ENCODE peak calls at places on chromosomes 11 and 22, in ten cellular contexts. One of them, this sample, is unnamed.

GRCh38 chr22:38451404-38451803 is 3.6 kb downstream of the KCNJ4 start:
- DNase-seq in heart left ventricle: no peak
- DNase-seq in ovary: no peak
- DNase-seq in gastrocnemius medialis: no peak
- DNase-seq in tibial nerve: no peak
- DNase-seq in transverse colon: no peak
- DNase-seq in Peyer's patch: no peak
- DNase-seq in thyroid gland: no peak
- DNase-seq in prostate gland: no peak
- DNase-seq in uterus: no peak
- DNase-seq in this sample: no peak

GRCh38 chr22:31425331-31426050 is 26.1 kb downstream of the DRG1 start:
- DNase-seq in gastrocnemius medialis: no peak
- DNase-seq in ovary: no peak
- DNase-seq in transverse colon: no peak
- DNase-seq in tibial nerve: no peak
- DNase-seq in heart left ventricle: no peak
- DNase-seq in uterus: no peak
- DNase-seq in Peyer's patch: no peak
- DNase-seq in thyroid gland: no peak
- DNase-seq in prostate gland: no peak
- DNase-seq in this sample: no peak

GRCh38 chr11:17743808-17744119 is 9.2 kb downstream of the KCNC1 start:
- DNase-seq in gastrocnemius medialis: peak; percentile 8
- DNase-seq in thyroid gland: no peak
- DNase-seq in ovary: no peak
- DNase-seq in prostate gland: no peak
- DNase-seq in heart left ventricle: peak; percentile 25
- DNase-seq in uterus: no peak
- DNase-seq in transverse colon: no peak
- DNase-seq in Peyer's patch: no peak
- DNase-seq in tibial nerve: no peak
- DNase-seq in this sample: no peak

GRCh38 chr11:11036185-11037161 is 178.6 kb upstream of the ZBED5 start:
- DNase-seq in prostate gland: peak; percentile 77
- DNase-seq in transverse colon: no peak
- DNase-seq in Peyer's patch: no peak
- DNase-seq in uterus: no peak
- DNase-seq in gastrocnemius medialis: peak; percentile 39
- DNase-seq in heart left ventricle: no peak
- DNase-seq in tibial nerve: peak; percentile 35
- DNase-seq in thyroid gland: peak; percentile 60
- DNase-seq in ovary: no peak
- DNase-seq in this sample: peak; percentile 31

GRCh38 chr11:27912916-27913315 is 195.0 kb downstream of the KIF18A start:
- DNase-seq in prostate gland: no peak
- DNase-seq in gastrocnemius medialis: no peak
- DNase-seq in thyroid gland: no peak
- DNase-seq in heart left ventricle: no peak
- DNase-seq in Peyer's patch: no peak
- DNase-seq in ovary: no peak
- DNase-seq in transverse colon: no peak
- DNase-seq in tibial nerve: no peak
- DNase-seq in uterus: no peak
- DNase-seq in this sample: no peak

GRCh38 chr11:1254733-1255132 is 31.9 kb downstream of the MUC5B start:
- DNase-seq in ovary: no peak
- DNase-seq in prostate gland: no peak
- DNase-seq in tibial nerve: no peak
- DNase-seq in gastrocnemius medialis: no peak
- DNase-seq in Peyer's patch: no peak
- DNase-seq in heart left ventricle: peak; percentile 57
- DNase-seq in uterus: no peak
- DNase-seq in thyroid gland: no peak
- DNase-seq in transverse colon: no peak
- DNase-seq in this sample: no peak

GRCh38 chr11:46942172-46942571 is 5.6 kb downstream of the CSTPP1 start:
- DNase-seq in heart left ventricle: no peak
- DNase-seq in uterus: no peak
- DNase-seq in ovary: no peak
- DNase-seq in Peyer's patch: peak; percentile 56
- DNase-seq in prostate gland: no peak
- DNase-seq in transverse colon: peak; percentile 72
- DNase-seq in gastrocnemius medialis: no peak
- DNase-seq in tibial nerve: no peak
- DNase-seq in thyroid gland: no peak
- DNase-seq in this sample: no peak

GRCh38 chr11:74559934-74560309 is 32.5 kb upstream of the POLD3 start:
- DNase-seq in prostate gland: no peak
- DNase-seq in transverse colon: no peak
- DNase-seq in thyroid gland: no peak
- DNase-seq in tibial nerve: no peak
- DNase-seq in Peyer's patch: no peak
- DNase-seq in ovary: no peak
- DNase-seq in gastrocnemius medialis: no peak
- DNase-seq in uterus: no peak
- DNase-seq in heart left ventricle: no peak
- DNase-seq in this sample: no peak

GRCh38 chr11:121240650-121241299 is 51.8 kb upstream of the SC5D start:
- DNase-seq in ovary: no peak
- DNase-seq in uterus: no peak
- DNase-seq in prostate gland: no peak
- DNase-seq in Peyer's patch: no peak
- DNase-seq in heart left ventricle: no peak
- DNase-seq in tibial nerve: no peak
- DNase-seq in transverse colon: no peak
- DNase-seq in thyroid gland: no peak
- DNase-seq in gastrocnemius medialis: no peak
- DNase-seq in this sample: no peak

GRCh38 chr11:121235057-121235456 is 57.5 kb upstream of the SC5D start:
- DNase-seq in uterus: no peak
- DNase-seq in prostate gland: no peak
- DNase-seq in heart left ventricle: no peak
- DNase-seq in ovary: no peak
- DNase-seq in tibial nerve: no peak
- DNase-seq in thyroid gland: no peak
- DNase-seq in transverse colon: no peak
- DNase-seq in gastrocnemius medialis: no peak
- DNase-seq in Peyer's patch: no peak
- DNase-seq in this sample: no peak

GRCh38 chr11:121241300-121242176 is 51.0 kb upstream of the SC5D start:
- DNase-seq in prostate gland: no peak
- DNase-seq in tibial nerve: no peak
- DNase-seq in ovary: no peak
- DNase-seq in heart left ventricle: no peak
- DNase-seq in gastrocnemius medialis: no peak
- DNase-seq in transverse colon: no peak
- DNase-seq in uterus: no peak
- DNase-seq in Peyer's patch: no peak
- DNase-seq in thyroid gland: no peak
- DNase-seq in this sample: no peak

GRCh38 chr11:121236115-121237001 is 56.2 kb upstream of the SC5D start:
- DNase-seq in prostate gland: no peak
- DNase-seq in heart left ventricle: no peak
- DNase-seq in thyroid gland: no peak
- DNase-seq in transverse colon: no peak
- DNase-seq in tibial nerve: no peak
- DNase-seq in uterus: no peak
- DNase-seq in gastrocnemius medialis: no peak
- DNase-seq in ovary: no peak
- DNase-seq in Peyer's patch: no peak
- DNase-seq in this sample: no peak

DNA sequence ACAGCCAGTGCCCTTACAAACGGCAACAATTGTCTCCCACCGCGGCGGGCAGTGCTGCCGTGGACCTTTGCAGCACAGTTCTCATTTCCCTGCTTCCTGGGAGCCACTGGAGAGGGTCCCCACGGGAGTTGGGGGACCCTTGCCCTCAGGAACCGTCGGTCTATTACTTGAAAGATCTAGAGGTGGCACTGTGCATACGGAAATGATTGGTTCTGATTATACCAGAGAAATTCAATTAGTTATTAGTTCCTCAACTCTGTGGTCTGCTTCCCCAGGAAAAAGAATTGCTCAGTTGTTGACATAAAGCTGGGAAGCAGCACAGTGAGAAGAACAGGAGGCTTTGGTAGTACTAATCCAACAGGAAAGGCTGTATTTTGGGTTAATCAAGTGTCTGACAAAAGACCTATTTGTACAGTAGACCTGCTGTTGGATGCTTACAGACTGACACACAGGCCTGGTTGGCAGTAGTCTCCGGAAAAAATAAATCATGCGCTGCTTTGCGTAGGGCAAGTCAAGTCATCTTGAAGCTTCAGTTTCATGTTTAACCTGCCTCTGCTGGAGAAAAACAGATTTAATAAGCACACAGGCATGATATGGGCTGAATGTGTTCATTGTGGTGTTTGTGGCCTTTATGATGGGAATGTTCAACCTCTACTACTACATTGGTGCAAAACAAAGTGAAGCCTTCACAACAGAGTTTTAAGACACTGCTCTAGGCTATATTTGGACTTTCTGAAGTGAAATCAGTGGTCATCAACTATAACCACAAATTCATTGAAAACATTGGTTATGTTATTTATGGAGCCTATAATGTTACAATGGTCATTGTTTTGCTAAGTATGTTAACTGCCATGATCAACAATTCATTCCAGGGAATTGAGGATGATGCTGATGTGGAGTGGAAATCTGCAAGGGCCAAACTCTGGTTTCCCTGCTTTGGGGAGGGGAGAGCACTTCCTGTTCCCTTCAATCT is 54.6 kb upstream of the SC5D start:
- DNase-seq in gastrocnemius medialis: no peak
- DNase-seq in tibial nerve: no peak
- DNase-seq in Peyer's patch: no peak
- DNase-seq in uterus: peak; percentile 39
- DNase-seq in heart left ventricle: no peak
- DNase-seq in thyroid gland: no peak
- DNase-seq in ovary: no peak
- DNase-seq in prostate gland: peak; percentile 87
- DNase-seq in transverse colon: no peak
- DNase-seq in this sample: no peak
- H3K4me3 ChIP-seq in gastrocnemius medialis: no peak overlapping the region
- H3K4me3 ChIP-seq in tibial nerve: no peak overlapping the region
- H3K4me3 ChIP-seq in Peyer's patch: peak overlapping the region; percentile 6
- H3K4me3 ChIP-seq in uterus: no peak overlapping the region
- H3K4me3 ChIP-seq in heart left ventricle: no peak overlapping the region
- H3K4me3 ChIP-seq in thyroid gland: no peak overlapping the region
- H3K4me3 ChIP-seq in ovary: no peak overlapping the region
- H3K4me3 ChIP-seq in prostate gland: no peak overlapping the region
- H3K4me3 ChIP-seq in transverse colon: no peak overlapping the region
- H3K4me3 ChIP-seq in this sample: no peak overlapping the region

GRCh38 chr11:65571940-65572339 is 398 bp upstream of the FAM89B start:
- DNase-seq in gastrocnemius medialis: no peak
- DNase-seq in heart left ventricle: no peak
- DNase-seq in transverse colon: peak; percentile 44
- DNase-seq in tibial nerve: no peak
- DNase-seq in ovary: peak; percentile 56
- DNase-seq in thyroid gland: no peak
- DNase-seq in prostate gland: no peak
- DNase-seq in Peyer's patch: no peak
- DNase-seq in uterus: no peak
- DNase-seq in this sample: no peak

GRCh38 chr11:65571420-65571819 is 918 bp upstream of the FAM89B start:
- DNase-seq in thyroid gland: no peak
- DNase-seq in ovary: no peak
- DNase-seq in gastrocnemius medialis: no peak
- DNase-seq in tibial nerve: no peak
- DNase-seq in Peyer's patch: no peak
- DNase-seq in prostate gland: no peak
- DNase-seq in heart left ventricle: no peak
- DNase-seq in uterus: no peak
- DNase-seq in transverse colon: peak; percentile 11
- DNase-seq in this sample: no peak

GRCh38 chr11:65569164-65569972 is 909 bp upstream of the ZNRD2 start:
- DNase-seq in Peyer's patch: no peak
- DNase-seq in uterus: no peak
- DNase-seq in heart left ventricle: peak; percentile 79
- DNase-seq in ovary: no peak
- DNase-seq in thyroid gland: no peak
- DNase-seq in prostate gland: no peak
- DNase-seq in tibial nerve: no peak
- DNase-seq in gastrocnemius medialis: peak; percentile 37
- DNase-seq in transverse colon: no peak
- DNase-seq in this sample: no peak

GRCh38 chr11:65572356-65573043 is at the start of gene FAM89B:
- DNase-seq in transverse colon: peak; percentile 95
- DNase-seq in thyroid gland: peak; percentile 94
- DNase-seq in tibial nerve: peak; percentile 94
- DNase-seq in uterus: peak; percentile 92
- DNase-seq in ovary: peak; percentile 94
- DNase-seq in prostate gland: peak; percentile 89
- DNase-seq in heart left ventricle: peak; percentile 96
- DNase-seq in gastrocnemius medialis: peak; percentile 88
- DNase-seq in Peyer's patch: peak; percentile 95
- DNase-seq in this sample: peak; percentile 98

DNA sequence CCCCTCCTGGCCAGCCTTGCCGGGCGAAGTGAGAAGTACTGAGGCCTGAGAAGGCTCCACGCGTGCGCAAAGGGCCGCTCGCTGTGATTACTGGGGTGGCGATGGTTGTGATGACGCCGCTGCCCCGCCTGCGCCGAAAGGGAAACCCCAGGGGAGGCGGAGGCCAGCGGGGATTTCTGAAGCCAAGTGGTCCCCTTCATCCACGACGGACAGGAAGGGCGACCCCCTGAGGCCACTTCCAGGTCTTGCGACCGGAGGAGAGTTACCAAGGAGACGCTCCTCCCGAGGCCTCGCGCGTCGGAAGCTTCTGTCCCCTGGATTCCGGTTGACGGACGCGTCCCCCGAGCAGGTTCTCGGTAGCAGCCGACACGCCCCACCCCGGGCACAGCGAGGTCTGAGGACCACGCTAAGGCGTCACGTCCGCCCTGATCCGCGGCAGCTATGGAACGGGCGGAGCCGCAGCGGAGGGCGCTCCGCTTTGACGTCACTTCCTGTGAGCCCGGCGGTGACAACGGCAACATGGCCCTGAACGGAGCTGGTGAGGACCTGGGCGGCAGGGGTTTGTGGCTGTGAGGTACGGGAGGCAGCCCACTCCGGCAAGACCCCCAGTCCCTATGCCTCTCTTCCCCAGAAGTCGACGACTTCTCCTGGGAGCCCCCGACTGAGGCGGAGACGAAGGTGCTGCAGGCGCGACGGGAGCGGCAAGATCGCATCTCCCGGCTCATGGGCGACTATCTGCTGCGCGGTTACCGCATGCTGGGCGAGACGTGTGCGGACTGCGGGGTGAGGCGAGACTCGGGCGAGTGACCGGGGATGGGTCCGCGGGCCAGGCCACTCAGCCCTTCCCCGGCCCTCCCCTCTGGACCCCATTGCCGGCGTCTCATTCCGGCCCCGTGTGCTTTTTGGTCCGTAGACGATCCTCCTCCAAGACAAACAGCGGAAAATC is at the start of gene ZNRD2:
- DNase-seq in uterus: peak; percentile 98
- DNase-seq in transverse colon: peak; percentile 98
- DNase-seq in gastrocnemius medialis: peak; percentile 97
- DNase-seq in heart left ventricle: peak; percentile 99
- DNase-seq in tibial nerve: peak; percentile 91
- DNase-seq in Peyer's patch: peak; percentile 98
- DNase-seq in ovary: peak; percentile 98
- DNase-seq in thyroid gland: peak; percentile 99
- DNase-seq in prostate gland: peak; percentile 97
- DNase-seq in this sample: peak; percentile 95
- TF ChIP-seq POLR2A in uterus: peak; percentile 22
- TF ChIP-seq POLR2A in transverse colon: peak; percentile 85
- TF ChIP-seq POLR2A in gastrocnemius medialis: peak; percentile 95
- TF ChIP-seq POLR2A in heart left ventricle: no peak
- TF ChIP-seq POLR2A in tibial nerve: peak; percentile 54
- TF ChIP-seq POLR2A in Peyer's patch: peak; percentile 74
- TF ChIP-seq POLR2A in ovary: peak; percentile 86
- TF ChIP-seq POLR2A in thyroid gland: no peak
- TF ChIP-seq POLR2A in prostate gland: peak; percentile 72
- TF ChIP-seq POLR2A in this sample: no peak

GRCh38 chr11:70270104-70270876 is at the start of gene PPFIA1:
- DNase-seq in ovary: peak; percentile 95
- DNase-seq in tibial nerve: peak; percentile 85
- DNase-seq in gastrocnemius medialis: peak; percentile 94
- DNase-seq in heart left ventricle: peak; percentile 98
- DNase-seq in transverse colon: peak; percentile 97
- DNase-seq in prostate gland: peak; percentile 96
- DNase-seq in thyroid gland: peak; percentile 97
- DNase-seq in Peyer's patch: peak; percentile 98
- DNase-seq in uterus: peak; percentile 95
- DNase-seq in this sample: peak; percentile 98
- TF ChIP-seq CTCF in ovary: no peak
- TF ChIP-seq CTCF in tibial nerve: no peak
- TF ChIP-seq CTCF in gastrocnemius medialis: no peak
- TF ChIP-seq CTCF in heart left ventricle: no peak
- TF ChIP-seq CTCF in transverse colon: no peak
- TF ChIP-seq CTCF in prostate gland: no peak
- TF ChIP-seq CTCF in thyroid gland: no peak
- TF ChIP-seq CTCF in Peyer's patch: no peak
- TF ChIP-seq CTCF in uterus: no peak
- TF ChIP-seq CTCF in this sample: no peak

GRCh38 chr11:62610403-62610802 is 2.2 kb downstream of the EML3 start:
- DNase-seq in uterus: no peak
- DNase-seq in transverse colon: no peak
- DNase-seq in Peyer's patch: no peak
- DNase-seq in tibial nerve: no peak
- DNase-seq in prostate gland: no peak
- DNase-seq in heart left ventricle: no peak
- DNase-seq in thyroid gland: no peak
- DNase-seq in ovary: no peak
- DNase-seq in gastrocnemius medialis: no peak
- DNase-seq in this sample: no peak
- H3K4me3 ChIP-seq in uterus: no peak overlapping the region
- H3K4me3 ChIP-seq in transverse colon: no peak overlapping the region
- H3K4me3 ChIP-seq in Peyer's patch: no peak overlapping the region
- H3K4me3 ChIP-seq in tibial nerve: no peak overlapping the region
- H3K4me3 ChIP-seq in prostate gland: no peak overlapping the region
- H3K4me3 ChIP-seq in heart left ventricle: no peak overlapping the region
- H3K4me3 ChIP-seq in thyroid gland: no peak overlapping the region
- H3K4me3 ChIP-seq in ovary: no peak overlapping the region
- H3K4me3 ChIP-seq in gastrocnemius medialis: no peak overlapping the region
- H3K4me3 ChIP-seq in this sample: no peak overlapping the region